ENCODE peak calls at places on chromosomes 3 and 15, in eight cellular contexts. J is IMR-90; Q is endothelial cell of umbilical vein; T is fibroblast of lung; B is tibial artery; S is tibial nerve; I is CD8-positive, alpha-beta memory T cell; D is AG04450. A is an unnamed sample.

GRCh38 chr3:182046365-182046764 is 334.6 kb downstream of the SOX2 start:
- DNase-seq in J (no peak), Q (no peak), T (no peak), B (no peak), S (no peak), I (no peak), D (no peak), A (no peak)

GRCh38 chr3:97882975-97883598 is 61.3 kb downstream of the CRYBG3 start:
- DNase-seq in J (peak; percentile 66), Q (peak; percentile 74), T (peak; percentile 78), B (no peak), S (no peak), I (peak; percentile 3), D (no peak), A (peak; percentile 62)

GRCh38 chr3:14144423-14145075 is 19.7 kb downstream of the TMEM43 start:
- DNase-seq in J (peak; percentile 99), Q (peak; percentile 97), T (peak; percentile 99), B (peak; percentile 89), S (peak; percentile 88), I (peak; percentile 86), D (peak; percentile 97), A (peak; percentile 90)

GRCh38 chr3:62027796-62028195 is 345.6 kb downstream of the FEZF2 start:
- DNase-seq in J (no peak), Q (no peak), T (no peak), B (no peak), S (no peak), I (no peak), D (no peak), A (no peak)

GRCh38 chr3:136802481-136802996 is 16.4 kb upstream of the SLC35G2 start:
- DNase-seq in J (peak; percentile 16), Q (peak; percentile 60), T (peak; percentile 36), B (no peak), S (no peak), I (no peak), D (no peak), A (peak; percentile 19)

GRCh38 chr3:125163739-125164601 is 48.6 kb downstream of the SLC12A8 start:
- DNase-seq in J (no peak), Q (peak; percentile 29), T (peak; percentile 43), B (no peak), S (no peak), I (no peak), D (no peak), A (peak; percentile 59)

GRCh38 chr3:99319961-99320360 is 318.4 kb upstream of the COL8A1 start:
- DNase-seq in J (peak; percentile 94), Q (peak; percentile 87), T (peak; percentile 84), B (no peak), S (no peak), I (no peak), D (peak; percentile 72), A (no peak)

GRCh38 chr3:196339493-196340254 is 1.5 kb upstream of the TM4SF19 start:
- DNase-seq in J (peak; percentile 62), Q (no peak), T (peak; percentile 67), B (no peak), S (no peak), I (no peak), D (no peak), A (no peak)

GRCh38 chr15:63983071-63983711 is 63.1 kb downstream of the DAPK2 start:
- DNase-seq in J (no peak), Q (peak; percentile 71), T (no peak), B (no peak), S (no peak), I (no peak), D (no peak), A (no peak)

GRCh38 chr15:89559865-89560264 is 15.4 kb upstream of the TICRR start:
- DNase-seq in J (no peak), Q (no peak), T (no peak), B (no peak), S (no peak), I (no peak), D (no peak), A (no peak)

GRCh38 chr3:177157492-177157891 is 39.8 kb downstream of the TBL1XR1 start:
- DNase-seq in J (no peak), Q (no peak), T (no peak), B (no peak), S (no peak), I (no peak), D (no peak), A (no peak)

GRCh38 chr3:81244196-81244595 is 517.2 kb downstream of the GBE1 start:
- DNase-seq in J (no peak), Q (no peak), T (no peak), B (no peak), S (no peak), I (no peak), D (no peak), A (no peak)

GRCh38 chr3:4313606-4314308 is 10.6 kb downstream of the SETMAR start:
- DNase-seq in J (peak; percentile 54), Q (peak; percentile 43), T (no peak), B (no peak), S (no peak), I (no peak), D (no peak), A (no peak)

GRCh38 chr3:108006901-108007331 is 83.9 kb downstream of the CD47 start:
- DNase-seq in J (no peak), Q (peak; percentile 53), T (no peak), B (no peak), S (no peak), I (no peak), D (no peak), A (no peak)

GRCh38 chr3:69659180-69659915 is 79.9 kb upstream of the MITF start:
- DNase-seq in J (no peak), Q (no peak), T (no peak), B (no peak), S (no peak), I (no peak), D (no peak), A (no peak)

GRCh38 chr3:133894334-133895207 is 1.1 kb downstream of the RAB6B start:
- DNase-seq in J (no peak), Q (no peak), T (no peak), B (no peak), S (no peak), I (no peak), D (no peak), A (no peak)

GRCh38 chr3:39378092-39378491 is 5.1 kb upstream of the SLC25A38 start:
- DNase-seq in J (peak; percentile 18), Q (peak; percentile 38), T (peak; percentile 5), B (no peak), S (no peak), I (peak; percentile 52), D (no peak), A (peak; percentile 82)

GRCh38 chr3:48472673-48472922 is 26.1 kb downstream of the ATRIP start:
- DNase-seq in J (no peak), Q (no peak), T (no peak), B (peak; percentile 72), S (no peak), I (no peak), D (no peak), A (no peak)

GRCh38 chr3:191528589-191528988 is 67.6 kb downstream of the PYDC2 start:
- DNase-seq in J (no peak), Q (no peak), T (no peak), B (no peak), S (no peak), I (no peak), D (no peak), A (no peak)

GRCh38 chr3:140128217-140129137 is 193.5 kb downstream of the CLSTN2 start:
- DNase-seq in J (peak; percentile 11), Q (peak; percentile 47), T (no peak), B (no peak), S (no peak), I (no peak), D (no peak), A (peak; percentile 19)

GRCh38 chr15:77186518-77187095 is 115.7 kb upstream of the TSPAN3 start:
- DNase-seq in J (peak; percentile 47), Q (peak; percentile 66), T (peak; percentile 72), B (no peak), S (no peak), I (no peak), D (peak; percentile 8), A (peak; percentile 43)

DNA sequence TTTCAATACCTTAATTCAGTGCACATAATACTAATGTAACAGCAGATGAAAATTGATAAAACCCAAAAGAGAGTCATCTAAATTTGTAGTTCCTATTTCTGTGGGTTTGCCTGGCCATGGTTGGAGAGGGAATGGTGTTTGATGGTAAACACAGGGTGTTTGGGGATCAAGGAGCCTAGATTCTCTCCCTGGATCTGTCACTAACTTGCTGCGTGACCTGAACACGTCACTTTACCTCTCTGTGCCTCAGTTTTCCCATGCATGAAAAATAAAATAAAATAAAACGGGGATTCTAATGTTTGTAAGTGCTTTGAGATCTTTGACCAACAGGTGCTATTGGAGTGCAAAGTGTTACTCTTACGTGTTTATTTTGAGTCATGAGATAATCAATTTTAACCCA is 49.8 kb downstream of the GHSR start:
- DNase-seq in J (no peak), Q (no peak), T (no peak), B (no peak), S (no peak), I (no peak), D (no peak), A (no peak)
- H3K4me3 ChIP-seq in J (no peak overlapping the region), Q (no peak overlapping the region), T (no peak overlapping the region), B (no peak overlapping the region), S (no peak overlapping the region), I (no peak overlapping the region), D (no peak overlapping the region), A (no peak overlapping the region)

DNA sequence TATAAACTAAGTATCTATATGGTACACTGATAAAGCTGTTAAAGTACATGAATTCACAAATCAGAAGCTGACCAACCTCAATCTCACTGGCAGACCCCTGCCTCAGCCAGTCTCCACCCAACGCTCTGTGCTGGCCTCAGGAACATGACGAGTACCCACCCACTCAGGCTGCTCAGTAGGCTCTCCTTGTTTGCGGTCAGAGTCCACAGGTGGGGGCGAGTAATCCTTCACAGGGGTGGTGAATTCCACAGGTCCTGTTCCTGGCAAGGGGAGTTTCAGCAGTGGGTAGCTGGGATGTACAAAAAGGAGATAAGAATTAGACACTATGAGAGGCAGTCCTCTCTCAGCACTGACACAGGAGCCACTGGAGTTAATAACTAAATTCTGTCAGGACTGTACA is 40.9 kb downstream of the SCAP start:
- DNase-seq in J (no peak), Q (no peak), T (no peak), B (peak; percentile 23), S (no peak), I (no peak), D (no peak), A (peak; percentile 63)
- H3K27ac ChIP-seq in J (no peak overlapping the region), Q (no peak overlapping the region), T (no peak overlapping the region), B (no peak overlapping the region), S (no peak overlapping the region), I (no peak overlapping the region), D (no peak overlapping the region), A (no peak overlapping the region)

GRCh38 chr15:93060336-93061248 is 28.4 kb downstream of the RGMA start:
- DNase-seq in J (no peak), Q (no peak), T (no peak), B (no peak), S (no peak), I (no peak), D (no peak), A (no peak)
- H3K4me3 ChIP-seq in J (no peak overlapping the region), Q (no peak overlapping the region), T (no peak overlapping the region), B (no peak overlapping the region), S (no peak overlapping the region), I (no peak overlapping the region), D (no peak overlapping the region), A (no peak overlapping the region)

DNA sequence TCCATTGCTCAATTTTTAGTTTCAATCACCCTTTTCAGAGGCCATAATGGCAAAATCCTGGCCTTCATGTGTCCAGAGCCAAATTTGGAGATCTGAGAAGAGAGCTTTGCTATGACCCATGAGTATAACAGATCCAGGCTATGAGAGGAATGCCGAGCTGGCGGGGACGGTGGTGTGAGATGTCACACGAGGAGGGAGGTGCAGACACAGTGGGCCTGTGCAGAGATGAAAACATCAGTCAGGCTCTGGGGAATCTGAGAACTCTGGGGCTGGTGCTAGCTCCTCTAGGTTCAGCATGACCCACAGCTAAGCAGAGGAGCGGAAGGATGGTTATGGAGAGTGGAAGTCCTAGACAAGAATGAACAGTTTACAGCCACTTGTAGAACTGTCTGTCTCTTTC is 398.3 kb upstream of the ATP10A start:
- DNase-seq in J (no peak), Q (no peak), T (no peak), B (no peak), S (no peak), I (no peak), D (no peak), A (no peak)
- H3K27ac ChIP-seq in J (no peak overlapping the region), Q (no peak overlapping the region), T (no peak overlapping the region), B (no peak overlapping the region), S (no peak overlapping the region), I (no peak overlapping the region), D (no peak overlapping the region), A (no peak overlapping the region)

A was measured in small intestine.